ENCODE peak calls at places on chromosomes 11 and 22, in eight cellular contexts. A, X, G, C, Y, H, I and U are unnamed samples.
A peak's percentile ranks its signal among the peaks of the same experiment; 100 is the strongest.

GRCh38 chr11:104191124-104191523 is 27.2 kb upstream of the PDGFD start:
- DNase-seq in A (peak; percentile 3), X (no peak), G (no peak), C (no peak), Y (no peak), H (no peak), I (peak; percentile 23), U (peak; percentile 24)

GRCh38 chr22:26283330-26283729 is 114.1 kb downstream of the SEZ6L start:
- DNase-seq in A (no peak), X (no peak), G (no peak), C (no peak), Y (no peak), H (no peak), I (no peak), U (no peak)

GRCh38 chr11:7651140-7651551 is 22.2 kb downstream of the CYB5R2 start:
- DNase-seq in A (peak; percentile 10), X (no peak), G (no peak), C (no peak), Y (no peak), H (no peak), I (peak; percentile 36), U (peak; percentile 10)

GRCh38 chr22:49420651-49421050 is 407.0 kb downstream of the BRD1 start:
- DNase-seq in A (no peak), X (no peak), G (no peak), C (no peak), Y (no peak), H (no peak), I (no peak), U (no peak)

GRCh38 chr11:61111060-61111435 is 8.8 kb downstream of the CD5 start:
- DNase-seq in A (no peak), X (no peak), G (no peak), C (no peak), Y (no peak), H (no peak), I (no peak), U (no peak)

GRCh38 chr11:123707606-123708205 is 33.8 kb downstream of the ZNF202 start:
- DNase-seq in A (peak; percentile 62), X (peak; percentile 71), G (peak; percentile 38), C (no peak), Y (peak; percentile 33), H (no peak), I (peak; percentile 74), U (peak; percentile 78)

GRCh38 chr11:32173435-32173834 is 82.6 kb downstream of the RCN1 start:
- DNase-seq in A (peak; percentile 63), X (peak; percentile 77), G (peak; percentile 48), C (peak; percentile 6), Y (peak; percentile 40), H (no peak), I (peak; percentile 66), U (peak; percentile 49)

GRCh38 chr22:35134637-35135036 is 68.7 kb downstream of the ISX start:
- DNase-seq in A (no peak), X (no peak), G (no peak), C (no peak), Y (no peak), H (no peak), I (no peak), U (no peak)

GRCh38 chr11:122642971-122643370 is 12.6 kb upstream of the UBASH3B start:
- DNase-seq in A (no peak), X (no peak), G (no peak), C (no peak), Y (no peak), H (no peak), I (peak; percentile 36), U (peak; percentile 68)

GRCh38 chr11:3942956-3943497 is 87.6 kb downstream of the STIM1 start:
- DNase-seq in A (no peak), X (no peak), G (no peak), C (no peak), Y (no peak), H (no peak), I (no peak), U (no peak)

GRCh38 chr11:72569966-72570892 is 104.0 kb downstream of the PDE2A start:
- DNase-seq in A (peak; percentile 96), X (no peak), G (no peak), C (no peak), Y (peak; percentile 94), H (no peak), I (peak; percentile 93), U (peak; percentile 88)

GRCh38 chr11:12094872-12095800 is 15.3 kb upstream of the MICAL2 start:
- DNase-seq in A (no peak), X (no peak), G (no peak), C (no peak), Y (no peak), H (no peak), I (no peak), U (no peak)

GRCh38 chr11:134245434-134245833 is 7.7 kb downstream of the THYN1 start:
- DNase-seq in A (no peak), X (no peak), G (no peak), C (no peak), Y (no peak), H (no peak), I (no peak), U (no peak)